ENCODE peak calls at places on chromosomes 2 and 18, in four cellular contexts. One of them, this sample, is unnamed.

GRCh38 chr18:56165601-56166355 is 472.6 kb downstream of the TXNL1 start:
- DNase-seq in HepG2: no peak
- DNase-seq in IMR-90: no peak
- DNase-seq in GM23248: no peak
- DNase-seq in this sample: no peak

GRCh38 chr2:36871068-36871707 is 95.1 kb downstream of the STRN start:
- DNase-seq in HepG2: no peak
- DNase-seq in IMR-90: no peak
- DNase-seq in GM23248: no peak
- DNase-seq in this sample: no peak

GRCh38 chr2:216242365-216242764 is 129.9 kb downstream of the MARCHF4 start:
- DNase-seq in HepG2: no peak
- DNase-seq in IMR-90: no peak
- DNase-seq in GM23248: no peak
- DNase-seq in this sample: no peak

GRCh38 chr2:152335016-152335850 is at the start of gene FMNL2:
- DNase-seq in HepG2: peak; percentile 88
- DNase-seq in IMR-90: peak; percentile 65
- DNase-seq in GM23248: peak; percentile 89
- DNase-seq in this sample: peak; percentile 92

GRCh38 chr2:210452194-210452593 is 24.4 kb downstream of the LANCL1 start:
- DNase-seq in HepG2: no peak
- DNase-seq in IMR-90: no peak
- DNase-seq in GM23248: no peak
- DNase-seq in this sample: no peak

GRCh38 chr2:213934560-213934959 is 476.3 kb upstream of the VWC2L start:
- DNase-seq in HepG2: peak; percentile 44
- DNase-seq in IMR-90: peak; percentile 2
- DNase-seq in GM23248: peak; percentile 28
- DNase-seq in this sample: no peak

GRCh38 chr2:102005989-102006885 is 14.5 kb downstream of the IL1R2 start:
- DNase-seq in HepG2: peak; percentile 73
- DNase-seq in IMR-90: peak; percentile 56
- DNase-seq in GM23248: peak; percentile 72
- DNase-seq in this sample: no peak

GRCh38 chr2:205017381-205017780 is 472.1 kb downstream of the PARD3B start:
- DNase-seq in HepG2: peak; percentile 16
- DNase-seq in IMR-90: no peak
- DNase-seq in GM23248: no peak
- DNase-seq in this sample: no peak

GRCh38 chr2:54551123-54551756 is 95.1 kb downstream of the SPTBN1 start:
- DNase-seq in HepG2: no peak
- DNase-seq in IMR-90: no peak
- DNase-seq in GM23248: no peak
- DNase-seq in this sample: no peak

GRCh38 chr2:192558637-192559036 is 363.9 kb upstream of the TMEFF2 start:
- DNase-seq in HepG2: no peak
- DNase-seq in IMR-90: no peak
- DNase-seq in GM23248: no peak
- DNase-seq in this sample: no peak

GRCh38 chr18:54822872-54823845 is 5.1 kb upstream of the RAB27B start:
- DNase-seq in HepG2: no peak
- DNase-seq in IMR-90: peak; percentile 92
- DNase-seq in GM23248: peak; percentile 92
- DNase-seq in this sample: no peak

GRCh38 chr2:201996006-201996405 is 37.6 kb upstream of the FZD7 start:
- DNase-seq in HepG2: no peak
- DNase-seq in IMR-90: no peak
- DNase-seq in GM23248: no peak
- DNase-seq in this sample: no peak

GRCh38 chr18:23226930-23227728 is 91.8 kb downstream of the CABLES1 start:
- DNase-seq in HepG2: no peak
- DNase-seq in IMR-90: peak; percentile 94
- DNase-seq in GM23248: peak; percentile 88
- DNase-seq in this sample: no peak

GRCh38 chr2:136131484-136131960 is 13.6 kb upstream of the CXCR4 start:
- DNase-seq in HepG2: no peak
- DNase-seq in IMR-90: no peak
- DNase-seq in GM23248: no peak
- DNase-seq in this sample: no peak

GRCh38 chr2:7987992-7988391 is 693.9 kb upstream of the ID2 start:
- DNase-seq in HepG2: no peak
- DNase-seq in IMR-90: no peak
- DNase-seq in GM23248: no peak
- DNase-seq in this sample: no peak

GRCh38 chr2:88658890-88659881 is 31.9 kb upstream of the EIF2AK3 start:
- DNase-seq in HepG2: peak; percentile 64
- DNase-seq in IMR-90: peak; percentile 71
- DNase-seq in GM23248: peak; percentile 72
- DNase-seq in this sample: no peak

GRCh38 chr18:494602-494983 is 5.9 kb downstream of the COLEC12 start:
- DNase-seq in HepG2: no peak
- DNase-seq in IMR-90: peak; percentile 94
- DNase-seq in GM23248: peak; percentile 93
- DNase-seq in this sample: no peak

GRCh38 chr2:115386465-115386864 is 944.0 kb downstream of the DPP10 start:
- DNase-seq in HepG2: no peak
- DNase-seq in IMR-90: no peak
- DNase-seq in GM23248: no peak
- DNase-seq in this sample: no peak

GRCh38 chr2:28404086-28404485 is 11.4 kb downstream of the FOSL2 start:
- DNase-seq in HepG2: no peak
- DNase-seq in IMR-90: no peak
- DNase-seq in GM23248: no peak
- DNase-seq in this sample: no peak

GRCh38 chr2:190791347-190791982 is 89.2 kb upstream of the GLS start:
- DNase-seq in HepG2: no peak
- DNase-seq in IMR-90: peak; percentile 59
- DNase-seq in GM23248: peak; percentile 83
- DNase-seq in this sample: peak; percentile 91

GRCh38 chr2:183995632-183996031 is 602.7 kb upstream of the ZNF804A start:
- DNase-seq in HepG2: no peak
- DNase-seq in IMR-90: no peak
- DNase-seq in GM23248: no peak
- DNase-seq in this sample: no peak

GRCh38 chr18:79528296-79528695 is 132.6 kb downstream of the NFATC1 start:
- DNase-seq in HepG2: no peak
- DNase-seq in IMR-90: no peak
- DNase-seq in GM23248: no peak
- DNase-seq in this sample: peak; percentile 44

GRCh38 chr2:204228169-204228940 is 291.8 kb downstream of the ICOS start:
- DNase-seq in HepG2: no peak
- DNase-seq in IMR-90: no peak
- DNase-seq in GM23248: no peak
- DNase-seq in this sample: no peak

GRCh38 chr2:205889073-205889472 is 196.9 kb downstream of the INO80D start:
- DNase-seq in HepG2: no peak
- DNase-seq in IMR-90: peak; percentile 12
- DNase-seq in GM23248: peak; percentile 52
- DNase-seq in this sample: no peak

GRCh38 chr2:99543247-99543646 is 53.4 kb upstream of the REV1 start:
- DNase-seq in HepG2: no peak
- DNase-seq in IMR-90: peak; percentile 16
- DNase-seq in GM23248: no peak
- DNase-seq in this sample: no peak

GRCh38 chr2:202613479-202613878 is 21.3 kb upstream of the FAM117B start:
- DNase-seq in HepG2: no peak
- DNase-seq in IMR-90: no peak
- DNase-seq in GM23248: no peak
- DNase-seq in this sample: no peak

GRCh38 chr2:240319855-240320560 is 115.5 kb upstream of the GPC1 start:
- DNase-seq in HepG2: no peak
- DNase-seq in IMR-90: peak; percentile 97
- DNase-seq in GM23248: peak; percentile 98
- DNase-seq in this sample: peak; percentile 84

GRCh38 chr18:10351221-10351795 is 103.1 kb upstream of the APCDD1 start:
- DNase-seq in HepG2: no peak
- DNase-seq in IMR-90: peak; percentile 47
- DNase-seq in GM23248: peak; percentile 8
- DNase-seq in this sample: no peak

GRCh38 chr2:26503238-26503880 is 25.4 kb upstream of the OTOF start:
- DNase-seq in HepG2: peak; percentile 61
- DNase-seq in IMR-90: peak; percentile 11
- DNase-seq in GM23248: peak; percentile 84
- DNase-seq in this sample: peak; percentile 90

GRCh38 chr2:127950264-127950663 is 64.5 kb upstream of the AMMECR1L start:
- DNase-seq in HepG2: no peak
- DNase-seq in IMR-90: no peak
- DNase-seq in GM23248: no peak
- DNase-seq in this sample: no peak

GRCh38 chr18:34978953-34979608 is 62.1 kb upstream of the MAPRE2 start:
- DNase-seq in HepG2: peak; percentile 97
- DNase-seq in IMR-90: peak; percentile 95
- DNase-seq in GM23248: peak; percentile 97
- DNase-seq in this sample: peak; percentile 77

GRCh38 chr2:233816771-233817170 is 37.6 kb downstream of the HJURP start:
- DNase-seq in HepG2: no peak
- DNase-seq in IMR-90: no peak
- DNase-seq in GM23248: no peak
- DNase-seq in this sample: peak; percentile 40

GRCh38 chr2:132670961-132671781 is 1.2 kb upstream of the LYPD1 start:
- DNase-seq in HepG2: no peak
- DNase-seq in IMR-90: peak; percentile 97
- DNase-seq in GM23248: peak; percentile 65
- DNase-seq in this sample: no peak

GRCh38 chr2:240918258-240919091 is 12.3 kb downstream of the CROCC2 start:
- DNase-seq in HepG2: no peak
- DNase-seq in IMR-90: no peak
- DNase-seq in GM23248: no peak
- DNase-seq in this sample: peak; percentile 74

GRCh38 chr2:60998628-60999545 is 18.6 kb upstream of the PEX13 start:
- DNase-seq in HepG2: peak; percentile 62
- DNase-seq in IMR-90: peak; percentile 62
- DNase-seq in GM23248: peak; percentile 63
- DNase-seq in this sample: no peak

DNA sequence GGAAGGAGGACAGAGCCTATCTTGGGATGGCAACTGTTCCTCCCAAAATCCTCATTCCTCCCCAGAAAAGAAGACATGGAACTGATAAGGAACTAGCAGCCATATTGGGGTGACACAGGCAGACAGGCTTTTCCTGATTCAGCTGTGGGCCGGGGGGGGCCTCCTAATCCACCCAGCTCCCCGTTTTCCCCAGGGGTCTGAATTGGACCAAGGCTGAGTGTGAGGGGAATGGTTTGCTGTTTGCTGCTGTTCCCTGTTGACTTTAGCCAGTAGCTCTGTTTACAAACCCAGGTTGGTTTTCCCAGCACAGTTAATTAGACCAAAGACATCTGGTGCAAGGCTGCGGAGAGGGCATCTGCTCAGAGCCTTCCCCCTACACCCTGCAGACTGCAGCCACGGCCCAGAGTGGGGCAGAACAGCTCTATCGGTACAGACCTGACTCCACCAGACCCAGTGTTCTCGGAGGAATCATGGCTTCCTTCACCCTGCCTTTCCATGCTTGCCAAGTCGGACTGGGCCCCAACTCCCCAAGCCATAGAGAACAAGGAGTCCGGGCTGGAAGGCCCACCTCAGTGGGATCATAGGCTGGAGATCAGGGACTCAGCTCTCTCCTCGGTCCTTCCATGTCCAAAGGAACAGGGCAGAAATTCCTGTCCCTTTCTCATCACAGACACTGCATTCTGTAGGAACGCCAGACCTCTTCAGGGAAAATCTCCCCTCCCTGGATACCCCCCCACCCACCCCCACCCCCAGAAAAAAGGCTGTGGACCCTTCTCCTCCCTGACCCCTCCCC is 1.7 kb upstream of the PKDCC start:
- DNase-seq in HepG2: no peak
- DNase-seq in IMR-90: no peak
- DNase-seq in GM23248: no peak
- DNase-seq in this sample: no peak
- H3K9ac ChIP-seq in HepG2: peak overlapping the region; percentile 64
- H3K9ac ChIP-seq in IMR-90: no peak overlapping the region
- H3K9ac ChIP-seq in GM23248: no peak overlapping the region
- H3K9ac ChIP-seq in this sample: no peak overlapping the region

GRCh38 chr2:181904022-181904632 is 12.6 kb downstream of the ITPRID2 start:
- DNase-seq in HepG2: peak; percentile 66
- DNase-seq in IMR-90: peak; percentile 50
- DNase-seq in GM23248: peak; percentile 44
- DNase-seq in this sample: no peak
- H3K4me1 ChIP-seq in HepG2: peaks cover 47% of the 10 kb centered on the region
- H3K4me1 ChIP-seq in IMR-90: peaks cover 3% of the 10 kb centered on the region
- H3K4me1 ChIP-seq in GM23248: no peaks in the 10 kb centered on the region
- H3K4me1 ChIP-seq in this sample: no peaks in the 10 kb centered on the region

GRCh38 chr18:57586243-57587049 is at the start of gene FECH:
- DNase-seq in HepG2: peak; percentile 35
- DNase-seq in IMR-90: peak; percentile 71
- DNase-seq in GM23248: peak; percentile 86
- DNase-seq in this sample: peak; percentile 93
- H3K9ac ChIP-seq in HepG2: peak within 1 kb of the TSS; percentile 73
- H3K9ac ChIP-seq in IMR-90: peak within 1 kb of the TSS; percentile 72
- H3K9ac ChIP-seq in GM23248: peak within 1 kb of the TSS; percentile 84
- H3K9ac ChIP-seq in this sample: peak within 1 kb of the TSS; percentile 83

DNA sequence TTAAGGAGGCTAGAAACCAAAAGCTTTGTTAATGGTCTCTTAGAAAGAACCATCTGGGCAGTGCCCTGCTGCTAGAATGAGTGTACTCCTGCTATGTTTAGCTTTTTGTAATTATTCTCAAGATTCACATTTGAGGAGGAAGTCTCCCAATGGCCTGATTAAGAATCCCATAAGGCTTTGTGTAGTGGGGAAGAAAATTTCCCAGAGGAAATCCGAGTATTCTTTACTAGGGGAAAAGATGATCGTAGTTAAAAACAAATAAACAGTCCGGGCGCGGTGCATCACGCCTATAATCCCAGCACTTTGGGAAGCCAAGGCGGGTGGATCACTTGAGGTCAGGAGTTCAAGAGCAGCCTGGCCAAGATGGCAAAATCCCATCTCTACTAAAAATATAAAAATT is 117.9 kb downstream of the PTRHD1 start:
- DNase-seq in HepG2: no peak
- DNase-seq in IMR-90: no peak
- DNase-seq in GM23248: no peak
- DNase-seq in this sample: no peak
- H3K4me1 ChIP-seq in HepG2: no peaks in the 10 kb centered on the region
- H3K4me1 ChIP-seq in IMR-90: no peaks in the 10 kb centered on the region
- H3K4me1 ChIP-seq in GM23248: no peaks in the 10 kb centered on the region
- H3K4me1 ChIP-seq in this sample: no peaks in the 10 kb centered on the region

DNA sequence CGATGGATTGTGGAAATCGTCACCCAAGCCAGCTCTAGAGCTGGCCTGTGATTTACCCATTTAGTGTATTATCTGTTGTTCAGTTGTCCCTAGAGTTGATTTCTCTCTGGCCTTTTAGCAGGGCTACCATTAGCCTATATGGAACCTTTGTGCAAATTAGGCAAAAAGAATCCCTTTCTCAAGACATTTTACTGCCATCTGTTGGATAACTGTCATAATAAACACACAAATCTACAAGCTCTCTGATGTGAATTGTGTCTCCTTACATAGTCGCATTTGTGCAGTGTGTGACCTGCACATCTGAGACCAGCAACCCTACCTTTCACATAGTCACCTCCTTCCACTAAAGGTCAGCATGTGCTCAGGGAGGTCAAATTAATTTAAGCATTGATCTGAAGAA is 34.0 kb downstream of the LOXHD1 start:
- DNase-seq in HepG2: no peak
- DNase-seq in IMR-90: peak; percentile 15
- DNase-seq in GM23248: peak; percentile 30
- DNase-seq in this sample: no peak
- H3K9ac ChIP-seq in HepG2: no peak overlapping the region
- H3K9ac ChIP-seq in IMR-90: no peak overlapping the region
- H3K9ac ChIP-seq in GM23248: no peak overlapping the region
- H3K9ac ChIP-seq in this sample: no peak overlapping the region